ENCODE peak calls at places on chromosomes 16 and 17, in four cellular contexts. S, W, O and V are unnamed samples.

GRCh38 chr17:8574687-8575086 is 55.8 kb downstream of the MYH10 start:
- DNase-seq in S (no peak), W (peak), O (no peak), V (no peak)

GRCh38 chr16:48082516-48082915 is 73.3 kb downstream of the ABCC12 start:
- DNase-seq in O (no peak), S (no peak), W (no peak), V (no peak)

GRCh38 chr16:52873997-52874500 is 178.6 kb downstream of the CHD9NB start:
- DNase-seq in S (no peak), W (no peak), O (no peak), V (peak)

GRCh38 chr16:47052666-47053640 is 79.5 kb upstream of the DNAJA2 start:
- DNase-seq in W (no peak), S (no peak), O (no peak), V (no peak)

GRCh38 chr17:12665263-12666210 is at the start of gene MYOCD:
- DNase-seq in S (peak), O (no peak), W (no peak), V (peak)

GRCh38 chr17:54256530-54256929 is 433.8 kb downstream of the KIF2B start:
- DNase-seq in O (no peak), S (peak), W (no peak), V (peak)

GRCh38 chr16:11297492-11298142 is 16.5 kb upstream of the PRM1 start:
- DNase-seq in O (peak), W (peak), S (peak), V (peak)

GRCh38 chr16:87836844-87837581 is 32.3 kb downstream of the SLC7A5 start:
- DNase-seq in O (no peak), W (no peak), S (no peak), V (no peak)

GRCh38 chr17:1793447-1793806 is 31.6 kb downstream of the SERPINF1 start:
- DNase-seq in S (no peak), W (no peak), O (no peak), V (no peak)

GRCh38 chr17:80498242-80498919 is 22.0 kb upstream of the NPTX1 start:
- DNase-seq in W (peak), S (no peak), O (no peak), V (no peak)

GRCh38 chr17:63945851-63946439 is 13.8 kb upstream of the CD79B start:
- DNase-seq in W (peak), S (no peak), O (no peak), V (no peak)

GRCh38 chr16:85716016-85716679 is 27.4 kb upstream of the GINS2 start:
- DNase-seq in S (no peak), O (no peak), W (no peak), V (no peak)

GRCh38 chr16:59899940-59900339 is 1165.8 kb upstream of the GOT2 start:
- DNase-seq in O (no peak), W (no peak), S (no peak), V (no peak)

GRCh38 chr16:7137560-7138330 is 194.9 kb upstream of the RBFOX1 start:
- DNase-seq in S (no peak), W (peak), O (no peak), V (no peak)

GRCh38 chr16:88194397-88195020 is 188.2 kb upstream of the ZNF469 start:
- DNase-seq in W (peak), S (no peak), O (no peak), V (no peak)

GRCh38 chr17:17783825-17784598 is 52.8 kb downstream of the SREBF1 start:
- DNase-seq in O (peak), W (no peak), S (no peak), V (no peak)

GRCh38 chr17:38456031-38456815 is 28.0 kb downstream of the ARHGAP23 start:
- DNase-seq in O (no peak), S (no peak), W (no peak), V (no peak)

GRCh38 chr17:64420143-64420670 is 28.7 kb upstream of the MILR1 start:
- DNase-seq in W (peak), O (no peak), S (no peak), V (no peak)

GRCh38 chr17:83055911-83056582 is 23.4 kb upstream of the METRNL start:
- DNase-seq in W (peak), S (peak), O (no peak), V (no peak)

GRCh38 chr17:8222380-8222629 is 11.9 kb upstream of the AURKB start:
- DNase-seq in W (peak), S (no peak), O (no peak), V (no peak)

GRCh38 chr17:44909681-44910144 is 5.6 kb downstream of the GFAP start:
- DNase-seq in S (no peak), O (no peak), W (no peak), V (no peak)

GRCh38 chr17:50872710-50873424 is 6.7 kb upstream of the TOB1 start:
- DNase-seq in S (no peak), W (no peak), O (no peak), V (no peak)

GRCh38 chr16:19008770-19009169 is 25.0 kb downstream of the TMC7 start:
- DNase-seq in S (no peak), O (no peak), W (peak), V (no peak)

GRCh38 chr16:3824121-3824795 is 56.3 kb downstream of the CREBBP start:
- DNase-seq in O (no peak), S (peak), W (no peak), V (no peak)

GRCh38 chr17:77106874-77107358 is 33.9 kb upstream of the SEC14L1 start:
- DNase-seq in O (peak), W (no peak), S (no peak), V (no peak)

GRCh38 chr16:22220714-22221113 is 14.6 kb downstream of the EEF2K start:
- DNase-seq in W (no peak), S (no peak), O (no peak), V (no peak)

GRCh38 chr16:53714080-53715050 is 10.4 kb downstream of the FTO start:
- DNase-seq in O (no peak), S (no peak), W (no peak), V (no peak)

GRCh38 chr17:42512246-42512645 is 23.8 kb upstream of the NAGLU start:
- DNase-seq in O (no peak), W (no peak), S (no peak), V (no peak)

GRCh38 chr17:81256616-81257015 is 17.5 kb downstream of the NDUFAF8 start:
- DNase-seq in S (no peak), O (no peak), W (no peak), V (no peak)

GRCh38 chr16:13378151-13378550 is 476.8 kb downstream of the SHISA9 start:
- DNase-seq in S (no peak), W (no peak), O (no peak), V (no peak)

GRCh38 chr16:23119570-23119969 is 29.7 kb downstream of the USP31 start:
- DNase-seq in O (no peak), S (no peak), W (no peak), V (no peak)

GRCh38 chr16:48447428-48447827 is 62.2 kb upstream of the SIAH1 start:
- DNase-seq in S (no peak), W (no peak), O (no peak), V (no peak)

GRCh38 chr16:89319628-89319882 is 102.1 kb downstream of the ZNF778 start:
- DNase-seq in S (no peak), W (no peak), O (no peak), V (no peak)
- H3K4me3 ChIP-seq in S (no peak), W (no peak), O (peak), V (no peak)

GRCh38 chr17:74297941-74298340 is 23.9 kb downstream of the DNAI2 start:
- DNase-seq in S (no peak), O (no peak), W (no peak), V (no peak)
- TF ChIP-seq SUZ12 in S (no peak), O (no peak), W (no peak), V (no peak)

GRCh38 chr17:6940186-6940649 is 55.6 kb upstream of the ALOX12 start:
- DNase-seq in W (no peak), O (no peak), S (no peak), V (no peak)
- H3K4me3 ChIP-seq in W (no peak), O (no peak), S (no peak), V (no peak)

GRCh38 chr16:49637933-49638695 is 217.8 kb downstream of the ZNF423 start:
- DNase-seq in S (no peak), W (no peak), O (no peak), V (no peak)

GRCh38 chr16:49638696-49639629 is 216.9 kb downstream of the ZNF423 start:
- DNase-seq in W (no peak), S (no peak), O (no peak), V (no peak)

GRCh38 chr16:49640606-49641005 is 215.3 kb downstream of the ZNF423 start:
- DNase-seq in O (no peak), S (no peak), W (no peak), V (no peak)

GRCh38 chr16:49641250-49641649 is 214.7 kb downstream of the ZNF423 start:
- DNase-seq in S (no peak), O (peak), W (no peak), V (no peak)

GRCh38 chr16:49639739-49640388 is 216.0 kb downstream of the ZNF423 start:
- DNase-seq in O (no peak), W (peak), S (peak), V (peak)
- TF ChIP-seq SUZ12 in O (no peak), W (no peak), S (no peak), V (no peak)

DNA sequence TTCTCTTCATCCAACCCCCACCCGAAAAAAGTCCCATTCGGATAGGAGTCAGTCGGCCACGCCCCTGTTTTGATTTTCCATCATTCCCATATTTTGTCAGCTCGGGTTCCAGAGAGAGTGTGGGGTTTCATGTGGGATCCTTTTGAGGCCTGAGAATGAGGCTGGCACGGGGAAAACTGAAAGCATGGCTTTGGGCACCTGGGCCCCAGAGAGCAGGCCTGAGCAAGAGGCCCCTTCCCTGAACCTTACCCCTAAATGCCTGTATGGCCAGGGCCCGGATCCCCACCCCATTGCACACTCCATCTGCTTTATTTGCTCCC is 4.6 kb upstream of the HOXB4 start:
- DNase-seq in O (no peak), W (no peak), S (no peak), V (no peak)
- H3K4me3 ChIP-seq in O (peak), W (no peak), S (no peak), V (no peak)

DNA sequence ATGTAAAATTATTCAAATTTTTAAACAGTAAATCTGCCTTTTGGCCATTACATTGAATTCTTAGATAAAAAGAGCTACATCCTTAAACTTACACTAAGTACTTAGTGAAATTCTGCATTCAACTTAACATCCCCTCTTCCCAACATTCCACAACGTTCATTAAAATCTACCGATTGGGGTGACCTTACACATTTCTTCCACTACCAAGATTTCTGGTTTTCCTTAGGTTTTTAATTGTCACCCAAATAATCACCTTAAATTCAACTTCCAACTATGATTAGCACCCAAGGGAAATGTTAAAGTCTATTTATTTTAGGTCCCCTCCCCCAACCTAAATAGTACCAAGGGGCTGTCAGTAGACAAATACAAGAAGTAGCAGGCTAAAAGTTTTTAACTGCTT is 4.9 kb downstream of the SRSF1 start:
- DNase-seq in O (no peak), S (no peak), W (no peak), V (no peak)
- TF ChIP-seq SUZ12 in O (no peak), S (no peak), W (no peak), V (no peak)